ENCODE peak calls at places on chromosome 15, in eight cellular contexts. D is NCI-H748 treated with DMSO at 0.1 percent for 48 hours; F is activated CD4-positive, alpha-beta T cell treated with anti-CD3 and anti-CD28 coated beads, Interleukin-2, amount 50 U/mL, for 1 hour; T is stimulated activated CD8-positive, alpha-beta memory T cell treated with anti-CD3 and anti-CD28 coated beads, Interleukin-7, amount 100 ng/mL, for 1 hour; N is NCI-H82; S is brain microvascular endothelial cell; G is AG04449; L is non-pigmented ciliary epithelial cell. Y is an unnamed sample.

GRCh38 chr15:72835289-72835890 is 51.8 kb upstream of the ADPGK start:
- DNase-seq in S (no peak), N (peak), T (no peak), G (no peak), F (no peak), L (no peak), D (no peak), Y (no peak)

GRCh38 chr15:48002772-48003171 is 118.0 kb upstream of the SLC24A5 start:
- DNase-seq in S (no peak), L (no peak), N (no peak), F (no peak), T (no peak), D (no peak), G (no peak), Y (no peak)

GRCh38 chr15:77014137-77015081 is 19.5 kb downstream of the PSTPIP1 start:
- DNase-seq in T (no peak), D (no peak), S (no peak), G (no peak), L (no peak), N (no peak), F (no peak), Y (no peak)

GRCh38 chr15:58249646-58250312 is 111.6 kb downstream of the AQP9 start:
- DNase-seq in F (no peak), T (no peak), D (no peak), G (no peak), S (no peak), N (no peak), L (no peak), Y (no peak)

GRCh38 chr15:39345176-39345575 is 235.7 kb upstream of the THBS1 start:
- DNase-seq in F (no peak), G (no peak), S (no peak), L (no peak), T (no peak), N (no peak), D (no peak), Y (no peak)

GRCh38 chr15:23602124-23602523 is 36.6 kb downstream of the MKRN3 start:
- DNase-seq in N (no peak), T (no peak), L (no peak), D (no peak), F (no peak), G (no peak), S (no peak), Y (no peak)

GRCh38 chr15:70435369-70435768 is 328.0 kb downstream of the UACA start:
- DNase-seq in D (no peak), N (no peak), F (no peak), S (no peak), L (no peak), T (no peak), G (no peak), Y (no peak)

GRCh38 chr15:71945012-71945411 is 134.7 kb downstream of the NR2E3 start:
- DNase-seq in S (no peak), F (no peak), G (no peak), T (no peak), D (no peak), L (no peak), N (no peak), Y (no peak)

GRCh38 chr15:85137507-85138175 is 156.0 kb downstream of the PDE8A start:
- DNase-seq in T (no peak), L (no peak), G (no peak), N (peak), S (no peak), D (no peak), F (no peak), Y (no peak)

GRCh38 chr15:29671308-29671981 is 150.8 kb downstream of the TJP1 start:
- DNase-seq in N (no peak), F (no peak), S (peak), T (no peak), D (no peak), L (no peak), G (no peak), Y (no peak)

GRCh38 chr15:82159922-82160321 is 102.6 kb downstream of the EFL1 start:
- DNase-seq in T (no peak), N (no peak), D (no peak), S (peak), G (peak), F (no peak), L (peak), Y (no peak)

GRCh38 chr15:64895285-64896065 is 16.2 kb upstream of the ANKDD1A start:
- DNase-seq in S (peak), N (peak), D (no peak), L (no peak), F (peak), T (no peak), G (no peak), Y (peak)

GRCh38 chr15:66822106-66822505 is 120.1 kb downstream of the SMAD6 start:
- DNase-seq in N (no peak), G (no peak), T (no peak), L (no peak), S (no peak), F (no peak), D (no peak), Y (no peak)

GRCh38 chr15:38603271-38603670 is 38.7 kb upstream of the RASGRP1 start:
- DNase-seq in T (no peak), F (no peak), N (peak), D (no peak), S (no peak), L (no peak), G (no peak), Y (no peak)

GRCh38 chr15:61081028-61081322 is 148.1 kb downstream of the RORA start:
- DNase-seq in S (no peak), F (no peak), D (no peak), T (no peak), G (no peak), L (no peak), N (no peak), Y (no peak)

GRCh38 chr15:29570121-29570930 is 251.9 kb downstream of the TJP1 start:
- DNase-seq in G (no peak), T (no peak), N (no peak), D (no peak), F (no peak), S (no peak), L (no peak), Y (no peak)

GRCh38 chr15:31554261-31554660 is 227.6 kb downstream of the KLF13 start:
- DNase-seq in N (peak), S (peak), D (no peak), T (no peak), G (peak), L (peak), F (no peak), Y (no peak)

GRCh38 chr15:29939404-29939803 is 117.1 kb upstream of the TJP1 start:
- DNase-seq in S (no peak), D (no peak), N (no peak), G (no peak), F (no peak), T (no peak), L (no peak), Y (no peak)

GRCh38 chr15:99628374-99629001 is 62.7 kb downstream of the MEF2A start:
- DNase-seq in G (no peak), S (no peak), N (no peak), L (no peak), F (no peak), D (no peak), T (no peak), Y (no peak)

GRCh38 chr15:98658831-98659699 is 10.7 kb downstream of the IGF1R start:
- DNase-seq in F (peak), G (no peak), D (peak), L (no peak), S (no peak), N (peak), T (no peak), Y (peak)

GRCh38 chr15:28957606-28958498 is 72.1 kb downstream of the APBA2 start:
- DNase-seq in S (no peak), T (no peak), D (no peak), L (no peak), N (no peak), G (no peak), F (no peak), Y (no peak)

GRCh38 chr15:89335289-89336041 is 841 bp upstream of the POLG start:
- DNase-seq in F (peak), G (no peak), D (peak), N (peak), S (peak), L (no peak), T (no peak), Y (no peak)

GRCh38 chr15:85494035-85494793 is 113.8 kb downstream of the AKAP13 start:
- DNase-seq in N (peak), D (no peak), T (no peak), F (no peak), G (peak), S (peak), L (peak), Y (no peak)

GRCh38 chr15:62344806-62345539 is 179.9 kb upstream of the C2CD4B start:
- DNase-seq in D (no peak), G (no peak), L (peak), T (peak), F (peak), N (peak), S (peak), Y (peak)

GRCh38 chr15:73127302-73127936 is 75.2 kb downstream of the NEO1 start:
- DNase-seq in D (no peak), L (no peak), N (peak), S (peak), F (no peak), G (no peak), T (no peak), Y (peak)

GRCh38 chr15:93862791-93863190 is 368.6 kb upstream of the MCTP2 start:
- DNase-seq in S (no peak), L (no peak), T (no peak), G (no peak), F (no peak), D (no peak), N (no peak), Y (no peak)

GRCh38 chr15:28099555-28100140 is 533 bp upstream of the OCA2 start:
- DNase-seq in N (no peak), T (no peak), D (no peak), L (no peak), S (no peak), F (no peak), G (no peak), Y (no peak)

GRCh38 chr15:28273468-28273867 is 48.5 kb downstream of the HERC2 start:
- DNase-seq in F (no peak), T (no peak), D (no peak), G (no peak), S (peak), L (peak), N (no peak), Y (no peak)

GRCh38 chr15:38414351-38414750 is 39.6 kb upstream of the FAM98B start:
- DNase-seq in T (no peak), S (peak), D (no peak), L (no peak), N (peak), F (no peak), G (peak), Y (no peak)

GRCh38 chr15:91302588-91303439 is 202.8 kb downstream of the SV2B start:
- DNase-seq in G (peak), T (no peak), S (peak), D (peak), L (peak), F (no peak), N (peak), Y (no peak)

GRCh38 chr15:70029297-70029701 is 68.4 kb downstream of the TLE3 start:
- DNase-seq in G (no peak), N (peak), S (no peak), D (no peak), F (no peak), L (no peak), T (no peak), Y (no peak)

GRCh38 chr15:73540161-73540560 is 93.0 kb downstream of the NPTN start:
- DNase-seq in T (no peak), N (no peak), F (no peak), L (no peak), D (no peak), S (no peak), G (no peak), Y (no peak)

GRCh38 chr15:66483131-66483566 is 14.4 kb downstream of the SNAPC5 start:
- DNase-seq in D (no peak), N (no peak), F (no peak), S (no peak), G (peak), L (no peak), T (no peak), Y (no peak)

GRCh38 chr15:57680021-57680420 is 26.5 kb upstream of the POLR2M start:
- DNase-seq in S (peak), G (no peak), N (no peak), D (no peak), L (peak), T (no peak), F (no peak), Y (no peak)

GRCh38 chr15:31474059-31474868 is 147.6 kb downstream of the KLF13 start:
- DNase-seq in D (no peak), G (no peak), L (no peak), S (no peak), F (no peak), N (no peak), T (no peak), Y (peak)

GRCh38 chr15:34993413-34993812 is 5.3 kb upstream of the ZNF770 start:
- DNase-seq in T (no peak), G (no peak), N (no peak), D (no peak), F (no peak), S (no peak), L (no peak), Y (no peak)